ENCODE peak calls at places on chromosomes 2 and 18, in four cellular contexts. One of them, this sample, is unnamed.

GRCh38 chr18:4806342-4806741 is 351.2 kb upstream of the DLGAP1 start:
- DNase-seq in kidney: no peak
- DNase-seq in brain microvascular endothelial cell: no peak
- DNase-seq in endothelial cell of umbilical vein: no peak
- DNase-seq in this sample: no peak

GRCh38 chr2:124810132-124810531 is 785.0 kb downstream of the CNTNAP5 start:
- DNase-seq in endothelial cell of umbilical vein: no peak
- DNase-seq in kidney: no peak
- DNase-seq in brain microvascular endothelial cell: no peak
- DNase-seq in this sample: no peak

GRCh38 chr2:240891492-240892340 is 4.2 kb downstream of the MAB21L4 start:
- DNase-seq in kidney: no peak
- DNase-seq in brain microvascular endothelial cell: no peak
- DNase-seq in endothelial cell of umbilical vein: no peak
- DNase-seq in this sample: no peak

GRCh38 chr2:181275643-181276070 is 181.5 kb upstream of the ITGA4 start:
- DNase-seq in kidney: no peak
- DNase-seq in endothelial cell of umbilical vein: no peak
- DNase-seq in brain microvascular endothelial cell: no peak
- DNase-seq in this sample: no peak

GRCh38 chr2:44618378-44619023 is 256.8 kb downstream of the CAMKMT start:
- DNase-seq in kidney: no peak
- DNase-seq in brain microvascular endothelial cell: no peak
- DNase-seq in endothelial cell of umbilical vein: no peak
- DNase-seq in this sample: no peak

GRCh38 chr2:176553685-176554106 is 284.5 kb downstream of the MTX2 start:
- DNase-seq in kidney: peak; percentile 91
- DNase-seq in endothelial cell of umbilical vein: peak; percentile 89
- DNase-seq in brain microvascular endothelial cell: peak; percentile 14
- DNase-seq in this sample: no peak

GRCh38 chr2:232464534-232464865 is 8.5 kb downstream of the ALPI start:
- DNase-seq in brain microvascular endothelial cell: no peak
- DNase-seq in endothelial cell of umbilical vein: no peak
- DNase-seq in kidney: no peak
- DNase-seq in this sample: no peak

GRCh38 chr2:224971214-224971613 is 71.1 kb downstream of the DOCK10 start:
- DNase-seq in brain microvascular endothelial cell: no peak
- DNase-seq in kidney: peak; percentile 92
- DNase-seq in endothelial cell of umbilical vein: no peak
- DNase-seq in this sample: no peak

GRCh38 chr2:8039732-8040131 is 642.1 kb upstream of the ID2 start:
- DNase-seq in endothelial cell of umbilical vein: no peak
- DNase-seq in brain microvascular endothelial cell: no peak
- DNase-seq in kidney: no peak
- DNase-seq in this sample: no peak

GRCh38 chr2:69509011-69509749 is 71.9 kb upstream of the NFU1 start:
- DNase-seq in endothelial cell of umbilical vein: no peak
- DNase-seq in brain microvascular endothelial cell: no peak
- DNase-seq in kidney: no peak
- DNase-seq in this sample: no peak

GRCh38 chr2:61549546-61549945 is 11.4 kb upstream of the XPO1 start:
- DNase-seq in brain microvascular endothelial cell: no peak
- DNase-seq in kidney: no peak
- DNase-seq in endothelial cell of umbilical vein: no peak
- DNase-seq in this sample: no peak

GRCh38 chr2:181285116-181285515 is 172.1 kb upstream of the ITGA4 start:
- DNase-seq in kidney: no peak
- DNase-seq in endothelial cell of umbilical vein: no peak
- DNase-seq in brain microvascular endothelial cell: no peak
- DNase-seq in this sample: no peak

GRCh38 chr2:105344704-105345345 is 7.5 kb downstream of the C2orf49 start:
- DNase-seq in brain microvascular endothelial cell: no peak
- DNase-seq in endothelial cell of umbilical vein: peak; percentile 62
- DNase-seq in kidney: no peak
- DNase-seq in this sample: no peak

DNA sequence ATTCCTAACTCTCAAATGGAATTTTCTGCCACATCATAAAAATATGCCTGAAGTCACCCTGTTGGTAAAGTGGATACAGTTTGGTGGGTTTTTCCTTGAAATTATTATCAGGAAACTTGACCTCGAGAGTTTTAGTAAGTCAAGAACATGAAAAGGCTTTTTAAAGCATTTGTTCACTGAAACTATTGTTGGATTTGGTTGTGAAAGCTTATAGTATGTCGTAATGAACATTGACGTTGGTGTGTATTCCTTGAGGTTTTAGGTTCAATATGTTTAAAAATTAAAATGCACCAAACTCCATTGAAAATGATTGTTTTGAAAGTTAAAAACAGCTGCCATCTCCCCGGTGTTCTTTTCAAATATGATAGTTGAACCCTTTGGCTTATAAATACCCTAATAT is 30.8 kb downstream of the AOX1 start:
- DNase-seq in kidney: no peak
- DNase-seq in endothelial cell of umbilical vein: no peak
- DNase-seq in brain microvascular endothelial cell: no peak
- DNase-seq in this sample: no peak
- H3K27ac ChIP-seq in kidney: peak overlapping the region; percentile 75
- H3K27ac ChIP-seq in endothelial cell of umbilical vein: no peak overlapping the region
- H3K27ac ChIP-seq in brain microvascular endothelial cell: peak overlapping the region; percentile 2
- H3K27ac ChIP-seq in this sample: peak overlapping the region; percentile 84

DNA sequence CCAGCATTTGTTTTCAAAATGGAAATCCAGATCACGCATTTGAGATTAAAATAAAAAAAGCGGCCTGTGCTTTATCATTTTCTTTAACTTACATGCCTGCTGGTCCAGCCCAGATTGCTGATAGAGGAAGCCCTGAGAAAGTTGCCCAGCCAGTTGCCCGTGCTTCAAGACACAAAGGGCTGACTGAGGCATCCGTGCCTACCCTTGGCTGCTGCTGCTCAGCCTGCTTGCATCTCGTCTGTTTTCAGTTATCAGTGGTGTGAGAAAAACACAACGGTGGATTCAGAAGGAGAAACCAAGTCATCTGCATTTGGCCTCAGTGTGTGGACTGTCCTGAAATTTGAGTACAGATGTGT is 85.0 kb downstream of the NEDD4L start:
- DNase-seq in kidney: no peak
- DNase-seq in endothelial cell of umbilical vein: no peak
- DNase-seq in brain microvascular endothelial cell: no peak
- DNase-seq in this sample: no peak
- H3K27ac ChIP-seq in kidney: peak overlapping the region; percentile 74
- H3K27ac ChIP-seq in endothelial cell of umbilical vein: no peak overlapping the region
- H3K27ac ChIP-seq in brain microvascular endothelial cell: no peak overlapping the region
- H3K27ac ChIP-seq in this sample: no peak overlapping the region

GRCh38 chr2:215850380-215850779 is 163.0 kb downstream of the MREG start:
- DNase-seq in endothelial cell of umbilical vein: peak; percentile 92
- DNase-seq in brain microvascular endothelial cell: peak; percentile 61
- DNase-seq in kidney: no peak
- DNase-seq in this sample: no peak
- H3K27ac ChIP-seq in endothelial cell of umbilical vein: peak overlapping the region; percentile 98
- H3K27ac ChIP-seq in brain microvascular endothelial cell: peak overlapping the region; percentile 96
- H3K27ac ChIP-seq in kidney: no peak overlapping the region
- H3K27ac ChIP-seq in this sample: peak overlapping the region; percentile 87

GRCh38 chr2:66692521-66692920 is 257.6 kb downstream of the MEIS1 start:
- DNase-seq in brain microvascular endothelial cell: no peak
- DNase-seq in kidney: no peak
- DNase-seq in endothelial cell of umbilical vein: no peak
- DNase-seq in this sample: no peak

GRCh38 chr2:66688951-66689350 is 254.0 kb downstream of the MEIS1 start:
- DNase-seq in endothelial cell of umbilical vein: no peak
- DNase-seq in brain microvascular endothelial cell: no peak
- DNase-seq in kidney: no peak
- DNase-seq in this sample: no peak

GRCh38 chr2:66691199-66691975 is 256.5 kb downstream of the MEIS1 start:
- DNase-seq in endothelial cell of umbilical vein: no peak
- DNase-seq in kidney: no peak
- DNase-seq in brain microvascular endothelial cell: no peak
- DNase-seq in this sample: no peak

GRCh38 chr2:66686768-66687167 is 251.8 kb downstream of the MEIS1 start:
- DNase-seq in endothelial cell of umbilical vein: no peak
- DNase-seq in kidney: no peak
- DNase-seq in brain microvascular endothelial cell: no peak
- DNase-seq in this sample: no peak

GRCh38 chr2:66689456-66690051 is 254.6 kb downstream of the MEIS1 start:
- DNase-seq in endothelial cell of umbilical vein: no peak
- DNase-seq in brain microvascular endothelial cell: no peak
- DNase-seq in kidney: no peak
- DNase-seq in this sample: no peak
- H3K27ac ChIP-seq in endothelial cell of umbilical vein: no peak overlapping the region
- H3K27ac ChIP-seq in brain microvascular endothelial cell: no peak overlapping the region
- H3K27ac ChIP-seq in kidney: peak overlapping the region; percentile 51
- H3K27ac ChIP-seq in this sample: no peak overlapping the region

GRCh38 chr18:3151379-3152264 is 68.1 kb downstream of the MYOM1 start:
- DNase-seq in brain microvascular endothelial cell: no peak
- DNase-seq in kidney: no peak
- DNase-seq in endothelial cell of umbilical vein: peak; percentile 35
- DNase-seq in this sample: peak; percentile 72
- H3K27ac ChIP-seq in brain microvascular endothelial cell: no peak overlapping the region
- H3K27ac ChIP-seq in kidney: no peak overlapping the region
- H3K27ac ChIP-seq in endothelial cell of umbilical vein: no peak overlapping the region
- H3K27ac ChIP-seq in this sample: no peak overlapping the region

GRCh38 chr2:18837233-18837632 is 247.9 kb upstream of the NT5C1B start:
- DNase-seq in brain microvascular endothelial cell: no peak
- DNase-seq in endothelial cell of umbilical vein: no peak
- DNase-seq in kidney: no peak
- DNase-seq in this sample: no peak
- H3K27ac ChIP-seq in brain microvascular endothelial cell: no peak overlapping the region
- H3K27ac ChIP-seq in endothelial cell of umbilical vein: no peak overlapping the region
- H3K27ac ChIP-seq in kidney: no peak overlapping the region
- H3K27ac ChIP-seq in this sample: no peak overlapping the region

DNA sequence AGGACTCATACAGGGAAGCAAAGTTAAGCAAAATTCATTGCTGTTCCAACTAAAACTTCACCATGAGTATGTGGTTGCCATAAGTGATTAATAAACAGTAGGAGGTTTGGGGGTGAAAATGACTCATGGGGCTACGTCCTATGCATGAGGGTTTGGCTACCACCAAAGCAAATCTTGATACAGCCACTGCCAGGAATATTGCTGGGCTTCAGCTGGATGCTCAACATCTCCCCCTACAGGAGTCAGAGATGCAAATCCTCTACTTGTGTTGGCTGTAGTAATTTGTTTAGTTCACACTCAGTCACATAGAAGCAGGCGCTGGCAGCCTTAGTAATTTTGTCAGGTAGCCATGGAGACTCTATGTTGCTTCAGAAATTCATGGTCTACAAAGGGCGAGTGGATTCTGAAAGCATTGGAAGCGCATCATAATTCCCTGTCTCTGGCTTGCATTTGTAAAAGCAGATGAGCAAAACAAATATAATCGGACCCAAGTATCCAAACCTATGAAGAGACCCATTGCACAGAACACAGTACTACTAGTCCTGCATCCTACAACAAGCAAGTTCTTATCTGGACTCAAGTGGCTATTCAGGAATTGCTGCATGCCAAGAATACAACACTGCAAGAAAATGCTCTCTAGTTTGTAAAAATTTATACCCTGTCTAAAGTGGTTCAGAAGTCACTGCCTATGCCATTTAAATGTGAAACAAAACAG is 76.0 kb downstream of the CD28 start:
- DNase-seq in brain microvascular endothelial cell: peak; percentile 97
- DNase-seq in kidney: no peak
- DNase-seq in endothelial cell of umbilical vein: peak; percentile 90
- DNase-seq in this sample: peak; percentile 87
- H3K27ac ChIP-seq in brain microvascular endothelial cell: peak overlapping the region; percentile 83
- H3K27ac ChIP-seq in kidney: no peak overlapping the region
- H3K27ac ChIP-seq in endothelial cell of umbilical vein: no peak overlapping the region
- H3K27ac ChIP-seq in this sample: peak overlapping the region; percentile 99

DNA sequence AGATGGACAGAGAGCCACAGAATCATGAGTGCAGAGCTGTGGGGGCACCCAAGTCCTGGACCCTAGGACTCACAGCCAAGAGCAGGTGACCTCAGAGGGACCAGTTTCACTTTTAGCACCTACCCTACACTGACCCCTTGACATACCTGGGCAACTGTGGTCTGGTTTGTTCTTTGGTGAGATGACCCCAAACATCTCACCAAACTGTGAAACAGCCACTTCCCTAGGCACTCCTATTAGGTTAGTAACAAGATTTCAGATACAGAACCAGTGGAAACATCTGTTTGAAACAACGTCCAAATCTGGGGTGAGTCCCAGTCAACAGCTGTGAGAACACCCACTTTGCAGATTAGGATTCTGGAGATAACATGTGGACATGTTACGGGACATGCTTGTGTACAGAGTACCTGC is 1.9 kb upstream of the ZFP36L2 start:
- DNase-seq in kidney: no peak
- DNase-seq in endothelial cell of umbilical vein: no peak
- DNase-seq in brain microvascular endothelial cell: no peak
- DNase-seq in this sample: peak; percentile 43
- H3K27ac ChIP-seq in kidney: peak overlapping the region; percentile 99
- H3K27ac ChIP-seq in endothelial cell of umbilical vein: no peak overlapping the region
- H3K27ac ChIP-seq in brain microvascular endothelial cell: no peak overlapping the region
- H3K27ac ChIP-seq in this sample: peak overlapping the region; percentile 80